ENCODE peak calls at places on chromosomes 2 and 18, in eight cellular contexts. One of them, this sample, is unnamed.

GRCh38 chr2:10829304-10829703 is 16.7 kb upstream of the PDIA6 start:
- DNase-seq in fibroblast of the aortic adventitia: no peak
- DNase-seq in activated naive CD4-positive, alpha-beta T cell treated with Interleukin-2 at 50 U/mL for 16 hours: no peak
- DNase-seq in epithelial cell of proximal tubule: no peak
- DNase-seq in occipital lobe: no peak
- DNase-seq in Kasumi-1: no peak
- DNase-seq in Caki2: no peak
- DNase-seq in stimulated activated CD4-positive, alpha-beta T cell treated with anti-CD3 and anti-CD28 coated beads, Interleukin-12 subunit alpha, Interleukin-12 subunit beta, amount 100 ng/mL, for 4 hours: no peak
- DNase-seq in this sample: no peak

GRCh38 chr2:218022851-218023530 is 20.2 kb upstream of the TNS1 start:
- DNase-seq in fibroblast of the aortic adventitia: no peak
- DNase-seq in stimulated activated CD4-positive, alpha-beta T cell treated with anti-CD3 and anti-CD28 coated beads, Interleukin-12 subunit alpha, Interleukin-12 subunit beta, amount 100 ng/mL, for 4 hours: no peak
- DNase-seq in Caki2: no peak
- DNase-seq in Kasumi-1: no peak
- DNase-seq in epithelial cell of proximal tubule: no peak
- DNase-seq in activated naive CD4-positive, alpha-beta T cell treated with Interleukin-2 at 50 U/mL for 16 hours: no peak
- DNase-seq in occipital lobe: no peak
- DNase-seq in this sample: no peak

GRCh38 chr18:21916594-21916993 is 176.0 kb downstream of the MIB1 start:
- DNase-seq in occipital lobe: no peak
- DNase-seq in epithelial cell of proximal tubule: no peak
- DNase-seq in activated naive CD4-positive, alpha-beta T cell treated with Interleukin-2 at 50 U/mL for 16 hours: no peak
- DNase-seq in Caki2: no peak
- DNase-seq in stimulated activated CD4-positive, alpha-beta T cell treated with anti-CD3 and anti-CD28 coated beads, Interleukin-12 subunit alpha, Interleukin-12 subunit beta, amount 100 ng/mL, for 4 hours: no peak
- DNase-seq in Kasumi-1: no peak
- DNase-seq in fibroblast of the aortic adventitia: no peak
- DNase-seq in this sample: no peak

GRCh38 chr18:61360440-61361383 is 27.5 kb downstream of the CDH20 start:
- DNase-seq in fibroblast of the aortic adventitia: no peak
- DNase-seq in epithelial cell of proximal tubule: no peak
- DNase-seq in Kasumi-1: peak; percentile 57
- DNase-seq in stimulated activated CD4-positive, alpha-beta T cell treated with anti-CD3 and anti-CD28 coated beads, Interleukin-12 subunit alpha, Interleukin-12 subunit beta, amount 100 ng/mL, for 4 hours: no peak
- DNase-seq in activated naive CD4-positive, alpha-beta T cell treated with Interleukin-2 at 50 U/mL for 16 hours: no peak
- DNase-seq in Caki2: no peak
- DNase-seq in occipital lobe: no peak
- DNase-seq in this sample: no peak

GRCh38 chr2:54617409-54617808 is 106.1 kb upstream of the EML6 start:
- DNase-seq in occipital lobe: no peak
- DNase-seq in activated naive CD4-positive, alpha-beta T cell treated with Interleukin-2 at 50 U/mL for 16 hours: no peak
- DNase-seq in fibroblast of the aortic adventitia: no peak
- DNase-seq in Kasumi-1: no peak
- DNase-seq in Caki2: no peak
- DNase-seq in epithelial cell of proximal tubule: no peak
- DNase-seq in stimulated activated CD4-positive, alpha-beta T cell treated with anti-CD3 and anti-CD28 coated beads, Interleukin-12 subunit alpha, Interleukin-12 subunit beta, amount 100 ng/mL, for 4 hours: no peak
- DNase-seq in this sample: no peak

GRCh38 chr2:12978058-12978835 is 261.5 kb downstream of the TRIB2 start:
- DNase-seq in fibroblast of the aortic adventitia: peak; percentile 20
- DNase-seq in epithelial cell of proximal tubule: no peak
- DNase-seq in stimulated activated CD4-positive, alpha-beta T cell treated with anti-CD3 and anti-CD28 coated beads, Interleukin-12 subunit alpha, Interleukin-12 subunit beta, amount 100 ng/mL, for 4 hours: no peak
- DNase-seq in Caki2: no peak
- DNase-seq in activated naive CD4-positive, alpha-beta T cell treated with Interleukin-2 at 50 U/mL for 16 hours: no peak
- DNase-seq in Kasumi-1: peak; percentile 52
- DNase-seq in occipital lobe: no peak
- DNase-seq in this sample: no peak

GRCh38 chr18:9743200-9744016 is 35.3 kb downstream of the RAB31 start:
- DNase-seq in Kasumi-1: peak; percentile 31
- DNase-seq in occipital lobe: no peak
- DNase-seq in epithelial cell of proximal tubule: peak; percentile 83
- DNase-seq in Caki2: peak; percentile 91
- DNase-seq in activated naive CD4-positive, alpha-beta T cell treated with Interleukin-2 at 50 U/mL for 16 hours: no peak
- DNase-seq in fibroblast of the aortic adventitia: peak; percentile 89
- DNase-seq in stimulated activated CD4-positive, alpha-beta T cell treated with anti-CD3 and anti-CD28 coated beads, Interleukin-12 subunit alpha, Interleukin-12 subunit beta, amount 100 ng/mL, for 4 hours: no peak
- DNase-seq in this sample: peak; percentile 84

GRCh38 chr18:48548404-48548771 is 9.6 kb downstream of the CTIF start:
- DNase-seq in stimulated activated CD4-positive, alpha-beta T cell treated with anti-CD3 and anti-CD28 coated beads, Interleukin-12 subunit alpha, Interleukin-12 subunit beta, amount 100 ng/mL, for 4 hours: no peak
- DNase-seq in Caki2: no peak
- DNase-seq in fibroblast of the aortic adventitia: peak; percentile 87
- DNase-seq in Kasumi-1: no peak
- DNase-seq in occipital lobe: no peak
- DNase-seq in activated naive CD4-positive, alpha-beta T cell treated with Interleukin-2 at 50 U/mL for 16 hours: no peak
- DNase-seq in epithelial cell of proximal tubule: no peak
- DNase-seq in this sample: no peak

GRCh38 chr2:119960821-119961220 is 52.1 kb upstream of the EPB41L5 start:
- DNase-seq in Caki2: no peak
- DNase-seq in fibroblast of the aortic adventitia: peak; percentile 42
- DNase-seq in epithelial cell of proximal tubule: no peak
- DNase-seq in stimulated activated CD4-positive, alpha-beta T cell treated with anti-CD3 and anti-CD28 coated beads, Interleukin-12 subunit alpha, Interleukin-12 subunit beta, amount 100 ng/mL, for 4 hours: no peak
- DNase-seq in Kasumi-1: no peak
- DNase-seq in occipital lobe: no peak
- DNase-seq in activated naive CD4-positive, alpha-beta T cell treated with Interleukin-2 at 50 U/mL for 16 hours: no peak
- DNase-seq in this sample: no peak

GRCh38 chr2:18061717-18062116 is 183.2 kb downstream of the KCNS3 start:
- DNase-seq in Kasumi-1: no peak
- DNase-seq in occipital lobe: no peak
- DNase-seq in stimulated activated CD4-positive, alpha-beta T cell treated with anti-CD3 and anti-CD28 coated beads, Interleukin-12 subunit alpha, Interleukin-12 subunit beta, amount 100 ng/mL, for 4 hours: no peak
- DNase-seq in fibroblast of the aortic adventitia: no peak
- DNase-seq in Caki2: no peak
- DNase-seq in epithelial cell of proximal tubule: no peak
- DNase-seq in activated naive CD4-positive, alpha-beta T cell treated with Interleukin-2 at 50 U/mL for 16 hours: no peak
- DNase-seq in this sample: no peak

GRCh38 chr2:110215566-110216158 is 3.3 kb upstream of the MTLN start:
- DNase-seq in Caki2: no peak
- DNase-seq in occipital lobe: no peak
- DNase-seq in stimulated activated CD4-positive, alpha-beta T cell treated with anti-CD3 and anti-CD28 coated beads, Interleukin-12 subunit alpha, Interleukin-12 subunit beta, amount 100 ng/mL, for 4 hours: no peak
- DNase-seq in epithelial cell of proximal tubule: no peak
- DNase-seq in Kasumi-1: no peak
- DNase-seq in activated naive CD4-positive, alpha-beta T cell treated with Interleukin-2 at 50 U/mL for 16 hours: no peak
- DNase-seq in fibroblast of the aortic adventitia: no peak
- DNase-seq in this sample: no peak